ENCODE peak calls at places on chromosomes 16 and 17, in four cellular contexts. One of them, this sample, is unnamed. For H3K4me1, the result is how much of the 10 kb centered on the place peaks cover.

GRCh38 chr17:29958947-29959657 is 17.7 kb downstream of the EFCAB5 start:
- DNase-seq in GM23248: peak
- DNase-seq in pancreas: no peak
- DNase-seq in PC-9: no peak
- DNase-seq in this sample: no peak

GRCh38 chr16:58393138-58393504 is 850 bp downstream of the GINS3 start:
- DNase-seq in GM23248: peak
- DNase-seq in pancreas: no peak
- DNase-seq in PC-9: no peak
- DNase-seq in this sample: no peak

GRCh38 chr16:85210423-85211169 is 98.3 kb upstream of the CIBAR2 start:
- DNase-seq in GM23248: peak
- DNase-seq in pancreas: no peak
- DNase-seq in PC-9: no peak
- DNase-seq in this sample: no peak

GRCh38 chr17:81641825-81642489 is 5.0 kb downstream of the TSPAN10 start:
- DNase-seq in GM23248: peak
- DNase-seq in pancreas: no peak
- DNase-seq in PC-9: peak
- DNase-seq in this sample: no peak

GRCh38 chr17:80424261-80424660 is 9.3 kb downstream of the ENDOV start:
- DNase-seq in GM23248: no peak
- DNase-seq in pancreas: no peak
- DNase-seq in PC-9: no peak
- DNase-seq in this sample: no peak

GRCh38 chr17:59863607-59864006 is 29.1 kb downstream of the TUBD1 start:
- DNase-seq in GM23248: no peak
- DNase-seq in pancreas: no peak
- DNase-seq in PC-9: no peak
- DNase-seq in this sample: no peak

GRCh38 chr17:78884148-78884870 is 18.7 kb downstream of the CEP295NL start:
- DNase-seq in GM23248: peak
- DNase-seq in pancreas: no peak
- DNase-seq in PC-9: no peak
- DNase-seq in this sample: no peak

GRCh38 chr17:40168262-40168832 is 8.9 kb upstream of the RAPGEFL1 start:
- DNase-seq in GM23248: peak
- DNase-seq in pancreas: peak
- DNase-seq in PC-9: peak
- DNase-seq in this sample: no peak

GRCh38 chr16:65446441-65446840 is 324.6 kb upstream of the CDH11 start:
- DNase-seq in GM23248: no peak
- DNase-seq in pancreas: no peak
- DNase-seq in PC-9: no peak
- DNase-seq in this sample: no peak

GRCh38 chr17:32266389-32267269 is 997 bp downstream of the RHBDL3 start:
- DNase-seq in GM23248: peak
- DNase-seq in pancreas: no peak
- DNase-seq in PC-9: no peak
- DNase-seq in this sample: no peak

GRCh38 chr16:89658221-89658879 is 714 bp downstream of the SPATA33 start:
- DNase-seq in GM23248: peak
- DNase-seq in pancreas: no peak
- DNase-seq in PC-9: no peak
- DNase-seq in this sample: no peak

GRCh38 chr17:77306790-77307478 is 166.2 kb downstream of the SEC14L1 start:
- DNase-seq in GM23248: no peak
- DNase-seq in pancreas: no peak
- DNase-seq in PC-9: no peak
- DNase-seq in this sample: peak

GRCh38 chr16:81005644-81006471 is 827 bp downstream of the CMC2 start:
- DNase-seq in GM23248: peak
- DNase-seq in pancreas: no peak
- DNase-seq in PC-9: no peak
- DNase-seq in this sample: no peak

GRCh38 chr16:66735891-66736290 is 15.5 kb downstream of the DYNC1LI2 start:
- DNase-seq in GM23248: peak
- DNase-seq in pancreas: no peak
- DNase-seq in PC-9: peak
- DNase-seq in this sample: no peak

DNA sequence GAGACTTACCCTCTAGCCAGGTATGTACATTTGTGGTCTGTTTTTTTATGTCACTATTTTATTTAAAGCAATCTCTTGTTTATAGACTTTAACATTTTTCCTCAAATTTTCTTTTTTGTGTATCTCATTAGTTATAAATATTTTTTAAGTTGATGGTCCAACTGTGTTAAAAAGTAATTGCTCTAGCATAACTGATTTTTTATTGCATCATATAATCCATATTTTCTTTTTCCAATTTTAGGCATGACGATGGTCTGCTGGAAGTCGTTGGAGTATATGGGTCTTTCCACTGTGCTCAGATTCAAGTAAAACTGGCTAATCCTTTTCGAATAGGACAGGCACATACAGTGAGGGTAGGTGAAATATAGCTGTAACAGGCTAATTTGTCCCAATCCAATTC is 27.9 kb downstream of the DGKE start:
- DNase-seq in GM23248: no peak
- DNase-seq in pancreas: no peak
- DNase-seq in PC-9: no peak
- DNase-seq in this sample: no peak
- H3K4me3 ChIP-seq in GM23248: no peak
- H3K4me3 ChIP-seq in pancreas: no peak
- H3K4me3 ChIP-seq in PC-9: no peak
- H3K4me3 ChIP-seq in this sample: no peak

GRCh38 chr16:57145964-57146647 is 39.7 kb downstream of the PSME3IP1 start:
- DNase-seq in GM23248: no peak
- DNase-seq in pancreas: no peak
- DNase-seq in PC-9: no peak
- DNase-seq in this sample: no peak
- H3K4me1 ChIP-seq in GM23248: under half
- H3K4me1 ChIP-seq in pancreas: under half
- H3K4me1 ChIP-seq in PC-9: under half
- H3K4me1 ChIP-seq in this sample: under half

DNA sequence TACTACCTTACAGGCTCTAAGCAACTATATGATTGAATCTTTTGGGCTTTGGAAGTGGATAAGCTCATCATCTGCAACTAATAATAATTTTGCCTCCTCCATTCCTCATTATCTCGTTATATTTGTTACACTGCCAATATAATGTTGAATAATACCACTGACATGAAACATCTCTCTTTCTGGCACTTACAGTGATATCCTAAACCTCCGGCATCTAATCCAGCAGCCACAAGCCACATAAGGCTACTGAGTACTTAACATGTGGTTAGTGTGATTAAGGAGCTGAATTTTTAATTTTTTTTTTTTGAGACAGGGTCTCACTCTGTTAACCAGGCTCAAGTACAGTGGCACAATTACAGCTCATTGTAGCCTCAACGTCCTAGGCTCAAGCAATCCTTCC is 9.6 kb downstream of the CDC42EP4 start:
- DNase-seq in GM23248: peak
- DNase-seq in pancreas: no peak
- DNase-seq in PC-9: no peak
- DNase-seq in this sample: no peak
- H3K4me3 ChIP-seq in GM23248: no peak
- H3K4me3 ChIP-seq in pancreas: no peak
- H3K4me3 ChIP-seq in PC-9: no peak
- H3K4me3 ChIP-seq in this sample: no peak

DNA sequence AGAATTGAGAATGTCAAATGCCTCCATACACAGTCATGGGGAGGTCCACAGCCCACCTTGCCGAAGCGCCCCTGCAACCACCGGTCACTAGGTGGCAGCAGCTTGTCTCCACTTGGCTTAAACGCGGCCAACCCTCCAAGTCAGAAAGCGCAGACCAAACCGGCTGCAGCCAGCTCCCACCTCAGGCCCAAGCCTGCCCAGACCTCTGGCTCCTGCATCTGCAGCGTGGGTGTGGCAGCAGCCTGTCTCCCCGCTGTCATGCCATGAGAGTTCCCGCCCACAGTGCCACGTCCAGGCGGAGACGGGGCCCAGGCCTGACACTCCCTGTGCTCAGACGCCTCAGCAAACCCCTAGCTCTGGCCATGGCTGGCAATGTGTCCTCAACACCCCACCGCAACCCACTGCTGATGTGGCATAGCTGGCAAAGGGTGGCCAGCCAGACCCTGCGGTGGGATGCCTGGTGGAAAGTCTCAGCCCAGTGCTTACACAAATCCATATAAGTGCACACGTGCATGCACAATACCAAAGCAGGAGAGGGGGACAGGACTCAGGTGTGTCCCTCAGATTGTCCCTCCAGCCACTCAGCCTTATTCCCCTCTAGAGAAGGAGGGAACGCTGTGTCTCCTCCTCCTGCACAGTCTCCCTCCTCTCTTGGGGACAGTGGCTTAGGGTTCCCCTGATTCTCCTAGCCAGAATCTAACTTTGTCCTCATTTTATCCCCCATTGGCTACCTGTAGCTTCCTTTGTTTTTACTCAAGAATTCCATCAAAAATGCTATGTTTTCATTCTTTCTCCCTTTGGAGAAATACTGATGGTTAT is 10.9 kb downstream of the COPZ2 start:
- DNase-seq in GM23248: peak
- DNase-seq in pancreas: peak
- DNase-seq in PC-9: peak
- DNase-seq in this sample: peak
- H3K4me1 ChIP-seq in GM23248: under half
- H3K4me1 ChIP-seq in pancreas: under half
- H3K4me1 ChIP-seq in PC-9: under half
- H3K4me1 ChIP-seq in this sample: under half

GRCh38 chr17:45971698-45972141 is 27.3 kb upstream of the STH start:
- DNase-seq in GM23248: no peak
- DNase-seq in pancreas: no peak
- DNase-seq in PC-9: no peak
- DNase-seq in this sample: no peak

GRCh38 chr17:45967378-45967777 is 31.7 kb upstream of the STH start:
- DNase-seq in GM23248: no peak
- DNase-seq in pancreas: no peak
- DNase-seq in PC-9: no peak
- DNase-seq in this sample: no peak

GRCh38 chr17:45968732-45969131 is 30.3 kb upstream of the STH start:
- DNase-seq in GM23248: no peak
- DNase-seq in pancreas: no peak
- DNase-seq in PC-9: no peak
- DNase-seq in this sample: no peak

GRCh38 chr17:45970659-45971058 is 28.4 kb upstream of the STH start:
- DNase-seq in GM23248: no peak
- DNase-seq in pancreas: no peak
- DNase-seq in PC-9: no peak
- DNase-seq in this sample: no peak

DNA sequence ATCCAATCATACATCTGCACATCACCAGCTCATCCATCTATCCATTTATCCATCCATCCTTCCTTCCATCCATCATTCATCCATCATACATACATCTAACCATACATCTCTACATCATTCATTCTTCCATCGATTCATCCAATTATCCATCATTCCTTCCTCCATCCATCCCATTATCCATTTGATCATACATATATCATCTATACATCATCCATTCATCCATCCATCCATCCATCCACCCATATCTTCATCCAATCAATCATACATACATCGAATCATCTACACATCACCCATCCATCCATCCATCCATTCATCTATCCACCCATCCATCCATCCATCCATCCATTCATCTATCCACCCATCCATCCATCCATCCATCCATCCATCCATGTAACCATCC is 29.3 kb upstream of the STH start:
- DNase-seq in GM23248: no peak
- DNase-seq in pancreas: no peak
- DNase-seq in PC-9: no peak
- DNase-seq in this sample: no peak
- H3K4me3 ChIP-seq in GM23248: no peak
- H3K4me3 ChIP-seq in pancreas: no peak
- H3K4me3 ChIP-seq in PC-9: no peak
- H3K4me3 ChIP-seq in this sample: no peak

GRCh38 chr17:19731626-19732025 is 15.2 kb upstream of the SLC47A2 start:
- DNase-seq in GM23248: no peak
- DNase-seq in pancreas: no peak
- DNase-seq in PC-9: no peak
- DNase-seq in this sample: no peak
- H3K4me1 ChIP-seq in GM23248: under half
- H3K4me1 ChIP-seq in pancreas: under half
- H3K4me1 ChIP-seq in PC-9: under half
- H3K4me1 ChIP-seq in this sample: under half

GRCh38 chr17:53492532-53492931 is 330.2 kb upstream of the KIF2B start:
- DNase-seq in GM23248: no peak
- DNase-seq in pancreas: no peak
- DNase-seq in PC-9: no peak
- DNase-seq in this sample: no peak
- H3K4me3 ChIP-seq in GM23248: no peak
- H3K4me3 ChIP-seq in pancreas: no peak
- H3K4me3 ChIP-seq in PC-9: no peak
- H3K4me3 ChIP-seq in this sample: no peak